ENCODE peak calls at places on chromosomes 6 and 20, in seven cellular contexts. O is Calu3, U is RWPE1, A is nephron progenitor cell, Z is endothelial cell, G is fibroblast of the aortic adventitia, Y is AG10803. S is an unnamed sample.
A peak's percentile ranks its signal among the peaks of the same experiment; 100 is the strongest.

GRCh38 chr6:16947461-16948159 is 154.2 kb upstream of the STMND1 start:
- DNase-seq in O (peak; percentile 19), U (peak; percentile 61), A (no peak), Z (no peak), G (peak; percentile 100), Y (peak; percentile 100), S (peak; percentile 52)

GRCh38 chr6:137163732-137164318 is 9.6 kb downstream of the IL22RA2 start:
- DNase-seq in O (no peak), U (no peak), A (no peak), Z (no peak), G (no peak), Y (no peak), S (no peak)

GRCh38 chr6:7763896-7764295 is 38.0 kb downstream of the BMP6 start:
- DNase-seq in O (no peak), U (no peak), A (peak; percentile 6), Z (no peak), G (no peak), Y (no peak), S (no peak)

GRCh38 chr6:85464260-85464644 is 14.4 kb downstream of the NT5E start:
- DNase-seq in O (peak; percentile 67), U (peak; percentile 85), A (no peak), Z (no peak), G (peak; percentile 97), Y (peak; percentile 93), S (peak; percentile 36)

GRCh38 chr6:23218751-23219150 is 649.4 kb downstream of the HDGFL1 start:
- DNase-seq in O (no peak), U (no peak), A (no peak), Z (peak; percentile 3), G (no peak), Y (no peak), S (no peak)

GRCh38 chr6:159170333-159170672 is 1.1 kb downstream of the FNDC1 start:
- DNase-seq in O (no peak), U (no peak), A (no peak), Z (no peak), G (peak; percentile 27), Y (peak; percentile 45), S (no peak)

GRCh38 chr20:2449386-2449785 is 21.2 kb downstream of the SNRPB start:
- DNase-seq in O (no peak), U (no peak), A (no peak), Z (no peak), G (no peak), Y (no peak), S (no peak)

GRCh38 chr6:127302728-127303675 is 36.3 kb downstream of the RNF146 start:
- DNase-seq in O (peak; percentile 32), U (peak; percentile 42), A (no peak), Z (peak; percentile 16), G (peak; percentile 72), Y (peak; percentile 49), S (peak; percentile 18)

GRCh38 chr20:44407402-44408184 is 52.1 kb downstream of the HNF4A start:
- DNase-seq in O (peak; percentile 93), U (peak; percentile 98), A (no peak), Z (no peak), G (peak; percentile 75), Y (peak; percentile 17), S (no peak)

GRCh38 chr6:169250660-169251059 is 3.0 kb downstream of the THBS2 start:
- DNase-seq in O (peak; percentile 51), U (peak; percentile 70), A (no peak), Z (no peak), G (peak; percentile 87), Y (peak; percentile 88), S (no peak)

GRCh38 chr20:54133434-54134427 is 40.1 kb downstream of the CYP24A1 start:
- DNase-seq in O (peak; percentile 83), U (no peak), A (no peak), Z (no peak), G (no peak), Y (peak; percentile 56), S (no peak)

GRCh38 chr6:154783229-154783628 is 50.0 kb downstream of the SCAF8 start:
- DNase-seq in O (no peak), U (no peak), A (no peak), Z (no peak), G (no peak), Y (no peak), S (no peak)

GRCh38 chr6:149746147-149746946 is at the start of gene NUP43:
- DNase-seq in O (peak; percentile 88), U (peak; percentile 86), A (peak; percentile 82), Z (peak; percentile 83), G (peak; percentile 97), Y (peak; percentile 95), S (peak; percentile 91)

GRCh38 chr6:5401845-5402738 is 140.8 kb downstream of the FARS2 start:
- DNase-seq in O (no peak), U (no peak), A (no peak), Z (no peak), G (peak; percentile 55), Y (peak; percentile 32), S (no peak)

GRCh38 chr6:38166411-38167240 is 347.1 kb downstream of the ZFAND3 start:
- DNase-seq in O (no peak), U (no peak), A (no peak), Z (no peak), G (no peak), Y (no peak), S (no peak)

GRCh38 chr6:7590918-7591302 is 912 bp downstream of the SNRNP48 start:
- DNase-seq in O (no peak), U (no peak), A (no peak), Z (no peak), G (peak; percentile 13), Y (peak; percentile 29), S (no peak)

GRCh38 chr20:24100370-24101011 is 111.9 kb upstream of the GGTLC1 start:
- DNase-seq in O (peak; percentile 5), U (peak; percentile 13), A (peak; percentile 59), Z (peak; percentile 63), G (peak; percentile 56), Y (peak; percentile 46), S (peak; percentile 20)

GRCh38 chr6:135166515-135166914 is 14.6 kb upstream of the MYB start:
- DNase-seq in O (no peak), U (no peak), A (no peak), Z (no peak), G (no peak), Y (no peak), S (no peak)

GRCh38 chr6:167827062-167827587 is 414 bp downstream of the AFDN start:
- DNase-seq in O (peak; percentile 57), U (peak; percentile 36), A (no peak), Z (peak; percentile 64), G (no peak), Y (peak; percentile 16), S (peak; percentile 43)

GRCh38 chr6:83314693-83315092 is 116.2 kb downstream of the ME1 start:
- DNase-seq in O (no peak), U (no peak), A (no peak), Z (no peak), G (no peak), Y (no peak), S (no peak)

GRCh38 chr6:96604420-96604819 is 41.5 kb downstream of the FHL5 start:
- DNase-seq in O (no peak), U (no peak), A (no peak), Z (no peak), G (no peak), Y (no peak), S (no peak)

GRCh38 chr6:89564752-89565427 is 73.7 kb downstream of the LYRM2 start:
- DNase-seq in O (no peak), U (no peak), A (no peak), Z (no peak), G (peak; percentile 41), Y (no peak), S (peak; percentile 24)

GRCh38 chr6:110331816-110332215 is 26.3 kb downstream of the METTL24 start:
- DNase-seq in O (no peak), U (no peak), A (peak; percentile 30), Z (no peak), G (no peak), Y (no peak), S (peak; percentile 65)

GRCh38 chr20:3887870-3888614 is 1.1 kb upstream of the PANK2 start:
- DNase-seq in O (no peak), U (no peak), A (no peak), Z (no peak), G (no peak), Y (peak; percentile 41), S (no peak)

GRCh38 chr6:36694616-36695015 is 3.0 kb upstream of the RAB44 start:
- DNase-seq in O (no peak), U (no peak), A (no peak), Z (no peak), G (no peak), Y (no peak), S (no peak)

GRCh38 chr6:139533166-139533565 is 158.7 kb upstream of the CITED2 start:
- DNase-seq in O (no peak), U (no peak), A (no peak), Z (no peak), G (no peak), Y (peak; percentile 52), S (no peak)
- TF ChIP-seq CTCF in O (no peak), U (no peak), A (no peak), Z (no peak), G (no peak), Y (no peak), S (no peak)

DNA sequence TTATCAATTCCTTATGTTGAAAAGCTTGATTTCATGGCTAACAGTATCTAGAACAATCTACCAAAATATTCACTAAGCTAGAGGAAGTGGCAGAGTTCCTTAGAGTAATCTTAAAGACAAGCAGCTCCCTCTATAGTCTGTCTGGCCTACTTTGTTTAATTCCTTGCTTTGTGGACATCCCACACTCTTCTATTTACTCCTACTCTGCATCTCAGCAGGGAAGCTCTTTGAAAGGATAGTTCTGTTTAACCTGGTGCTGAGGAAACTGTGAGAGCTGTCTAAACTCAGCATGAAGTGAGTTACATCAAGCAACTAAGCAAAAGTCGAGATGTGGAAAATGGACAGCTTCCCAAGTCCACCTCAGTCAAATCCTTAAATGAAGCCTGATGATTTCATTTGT is 4.3 kb downstream of the REV3L start:
- DNase-seq in O (no peak), U (peak; percentile 13), A (no peak), Z (no peak), G (peak; percentile 68), Y (peak; percentile 69), S (no peak)
- TF ChIP-seq CTCF in O (no peak), U (peak; percentile 53), A (no peak), Z (no peak), G (peak; percentile 39), Y (peak; percentile 57), S (peak; percentile 48)

DNA sequence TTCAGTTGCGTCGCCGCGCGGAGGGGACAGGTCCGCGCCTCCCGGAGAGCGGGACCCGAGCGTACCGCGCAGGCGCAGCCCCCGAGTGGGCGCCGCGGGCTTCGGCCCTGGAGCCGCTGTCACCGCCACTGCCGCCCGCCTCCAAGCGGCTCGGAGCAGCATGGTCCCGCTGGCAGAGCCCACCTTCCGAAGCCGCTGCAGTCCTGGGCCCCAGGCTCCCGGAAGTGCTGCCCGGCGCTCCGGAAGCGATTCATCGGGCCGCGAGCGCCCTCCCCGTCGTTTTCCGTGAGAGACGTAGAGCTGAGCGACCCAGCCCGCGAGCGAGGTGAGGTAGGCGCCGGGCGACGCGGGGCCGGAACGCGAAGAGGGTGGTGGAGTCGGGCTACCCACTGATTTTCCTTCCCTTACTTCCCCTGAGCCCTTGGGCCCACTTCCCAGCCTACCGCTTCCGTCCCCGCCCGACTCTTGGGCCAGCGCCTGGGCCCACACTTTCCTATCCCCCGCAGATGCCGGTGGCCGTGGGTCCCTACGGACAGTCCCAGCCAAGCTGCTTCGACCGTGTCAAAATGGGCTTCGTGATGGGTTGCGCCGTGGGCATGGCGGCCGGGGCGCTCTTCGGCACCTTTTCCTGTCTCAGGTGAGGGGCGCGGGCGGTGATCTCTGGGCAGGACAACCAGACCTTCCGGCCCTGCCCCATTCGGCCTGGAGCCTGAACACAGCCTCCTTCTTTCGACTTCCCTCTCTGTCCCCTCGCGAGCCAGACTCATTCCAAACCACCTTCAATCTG is at the start of the genes NFS1 and ROMO1:
- DNase-seq in O (peak; percentile 91), U (peak; percentile 96), A (peak; percentile 88), Z (peak; percentile 81), G (peak; percentile 68), Y (peak; percentile 73), S (peak; percentile 86)
- TF ChIP-seq CTCF in O (no peak), U (no peak), A (no peak), Z (peak; percentile 27), G (peak; percentile 8), Y (peak; percentile 3), S (peak; percentile 52)

GRCh38 chr20:40604416-40604815 is 84.6 kb downstream of the MAFB start:
- DNase-seq in O (no peak), U (no peak), A (no peak), Z (no peak), G (no peak), Y (no peak), S (no peak)
- TF ChIP-seq CTCF in O (no peak), U (no peak), A (no peak), Z (no peak), G (no peak), Y (no peak), S (no peak)

S was measured in uterus.